ENCODE peak calls at places on chromosomes 4 and X, in four cellular contexts. One of them, this sample, is unnamed.

GRCh38 chrX:123184858-123185251 is 777 bp downstream of the GRIA3 start:
- DNase-seq in HCT116: no peak
- DNase-seq in Peyer's patch: no peak
- DNase-seq in ovary: peak; percentile 19
- DNase-seq in this sample: no peak

GRCh38 chrX:29652484-29652883 is 562.9 kb upstream of the MAGEB2 start:
- DNase-seq in ovary: no peak
- DNase-seq in Peyer's patch: no peak
- DNase-seq in HCT116: no peak
- DNase-seq in this sample: no peak

GRCh38 chrX:44431206-44431605 is 87.7 kb upstream of the EFHC2 start:
- DNase-seq in HCT116: peak; percentile 6
- DNase-seq in Peyer's patch: no peak
- DNase-seq in ovary: no peak
- DNase-seq in this sample: no peak

GRCh38 chr4:121154103-121154515 is 10.0 kb downstream of the TNIP3 start:
- DNase-seq in Peyer's patch: no peak
- DNase-seq in HCT116: no peak
- DNase-seq in ovary: no peak
- DNase-seq in this sample: no peak

GRCh38 chrX:109384569-109385174 is 97.2 kb downstream of the GUCY2F start:
- DNase-seq in Peyer's patch: no peak
- DNase-seq in HCT116: no peak
- DNase-seq in ovary: no peak
- DNase-seq in this sample: no peak

GRCh38 chr4:118682928-118683327 is 2.3 kb upstream of the METTL14 start:
- DNase-seq in Peyer's patch: no peak
- DNase-seq in ovary: no peak
- DNase-seq in HCT116: no peak
- DNase-seq in this sample: no peak

GRCh38 chr4:123553279-123553678 is 156.7 kb downstream of the SPRY1 start:
- DNase-seq in ovary: no peak
- DNase-seq in HCT116: no peak
- DNase-seq in Peyer's patch: no peak
- DNase-seq in this sample: no peak

GRCh38 chr4:83455300-83456183 is at the start of the genes HELQ and MRPS18C:
- DNase-seq in Peyer's patch: peak; percentile 98
- DNase-seq in HCT116: peak; percentile 98
- DNase-seq in ovary: peak; percentile 98
- DNase-seq in this sample: peak; percentile 98

GRCh38 chr4:87045659-87046058 is 110.8 kb downstream of the AFF1 start:
- DNase-seq in ovary: no peak
- DNase-seq in HCT116: no peak
- DNase-seq in Peyer's patch: no peak
- DNase-seq in this sample: no peak

GRCh38 chr4:153541426-153542096 is 75.4 kb downstream of the TMEM131L start:
- DNase-seq in ovary: no peak
- DNase-seq in Peyer's patch: no peak
- DNase-seq in HCT116: no peak
- DNase-seq in this sample: no peak

GRCh38 chrX:42515939-42516338 is 262.0 kb downstream of the PPP1R2C start:
- DNase-seq in HCT116: no peak
- DNase-seq in ovary: no peak
- DNase-seq in Peyer's patch: no peak
- DNase-seq in this sample: no peak

GRCh38 chrX:134735015-134735414 is 76.7 kb upstream of the PLAC1 start:
- DNase-seq in HCT116: no peak
- DNase-seq in Peyer's patch: no peak
- DNase-seq in ovary: no peak
- DNase-seq in this sample: no peak

GRCh38 chr4:86730310-86730709 is 118.9 kb downstream of the SLC10A6 start:
- DNase-seq in HCT116: no peak
- DNase-seq in ovary: no peak
- DNase-seq in Peyer's patch: no peak
- DNase-seq in this sample: no peak

GRCh38 chr4:165502919-165503907 is 124.4 kb downstream of the CPE start:
- DNase-seq in ovary: no peak
- DNase-seq in Peyer's patch: no peak
- DNase-seq in HCT116: peak; percentile 4
- DNase-seq in this sample: no peak

GRCh38 chrX:12011075-12011474 is 127.2 kb upstream of the FRMPD4 start:
- DNase-seq in Peyer's patch: no peak
- DNase-seq in HCT116: no peak
- DNase-seq in ovary: no peak
- DNase-seq in this sample: no peak

GRCh38 chrX:132741706-132742105 is 216.7 kb downstream of the HS6ST2 start:
- DNase-seq in HCT116: no peak
- DNase-seq in Peyer's patch: no peak
- DNase-seq in ovary: no peak
- DNase-seq in this sample: no peak

GRCh38 chr4:37995981-37996770 is 36.0 kb downstream of the PTTG2 start:
- DNase-seq in ovary: no peak
- DNase-seq in HCT116: no peak
- DNase-seq in Peyer's patch: no peak
- DNase-seq in this sample: no peak

GRCh38 chrX:120603707-120604358 is at the start of gene MCTS1:
- DNase-seq in ovary: peak; percentile 78
- DNase-seq in HCT116: peak; percentile 95
- DNase-seq in Peyer's patch: peak; percentile 77
- DNase-seq in this sample: peak; percentile 83

DNA sequence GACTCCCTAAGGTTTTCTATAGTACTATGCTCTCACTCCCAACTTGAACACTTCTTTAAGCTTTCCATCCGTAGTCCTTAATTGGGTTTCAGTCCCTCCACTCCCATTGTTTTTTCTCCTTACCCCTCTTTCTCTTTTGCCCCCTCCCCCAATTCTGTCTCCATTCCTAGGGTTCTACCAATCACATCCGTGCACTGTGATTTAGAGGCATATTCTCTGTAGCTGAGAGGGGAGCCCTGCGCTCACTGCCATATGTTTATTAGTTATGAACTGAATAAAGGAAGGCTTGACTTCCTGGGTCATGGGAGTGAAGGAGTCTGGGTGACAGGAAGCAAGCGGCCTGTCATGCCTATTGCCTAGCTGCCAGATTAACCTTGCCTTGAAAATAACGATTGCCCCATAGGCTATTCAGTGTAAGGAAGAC is 470 bp downstream of the MCTS1 start:
- DNase-seq in HCT116: no peak
- DNase-seq in ovary: no peak
- DNase-seq in Peyer's patch: no peak
- DNase-seq in this sample: peak; percentile 41
- TF ChIP-seq POLR2A in HCT116: no peak
- TF ChIP-seq POLR2A in ovary: no peak
- TF ChIP-seq POLR2A in Peyer's patch: no peak
- TF ChIP-seq POLR2A in this sample: no peak

GRCh38 chr4:5884804-5885203 is 8.1 kb downstream of the CRMP1 start:
- DNase-seq in HCT116: no peak
- DNase-seq in ovary: no peak
- DNase-seq in Peyer's patch: no peak
- DNase-seq in this sample: no peak
- H3K4me3 ChIP-seq in HCT116: no peak overlapping the region
- H3K4me3 ChIP-seq in ovary: no peak overlapping the region
- H3K4me3 ChIP-seq in Peyer's patch: no peak overlapping the region
- H3K4me3 ChIP-seq in this sample: no peak overlapping the region

DNA sequence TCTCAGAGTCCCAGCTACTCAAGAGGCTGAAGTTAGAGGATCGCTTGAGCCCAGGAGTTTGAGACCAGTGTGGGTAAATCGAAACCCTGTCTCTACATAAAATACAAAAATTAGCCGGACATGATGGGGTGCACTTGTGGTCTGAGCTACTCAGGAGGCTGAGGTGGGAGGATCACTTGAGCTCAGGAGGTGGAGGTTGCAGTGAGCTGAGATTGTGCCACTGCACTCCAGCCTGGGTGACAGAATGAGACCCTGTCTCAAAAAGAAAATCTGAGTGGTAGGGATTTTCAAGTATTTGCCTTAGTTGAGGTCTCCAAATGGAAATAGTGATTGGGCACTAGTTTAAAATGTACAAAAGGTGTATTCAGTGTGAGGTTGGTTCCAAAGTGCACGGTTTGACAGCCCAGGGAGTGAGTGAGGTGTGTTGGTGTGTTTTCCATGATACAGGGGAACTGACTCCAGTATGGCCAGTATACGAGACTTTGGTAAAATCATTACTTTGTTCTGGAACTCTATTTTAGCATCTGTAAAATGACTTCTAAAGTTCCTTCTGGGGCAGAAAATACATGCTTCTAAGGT is 13.8 kb downstream of the ADD1 start:
- DNase-seq in ovary: no peak
- DNase-seq in HCT116: no peak
- DNase-seq in Peyer's patch: no peak
- DNase-seq in this sample: no peak
- H3K4me1 ChIP-seq in ovary: peaks cover 31% of the 10 kb centered on the region
- H3K4me1 ChIP-seq in HCT116: peaks cover 26% of the 10 kb centered on the region
- H3K4me1 ChIP-seq in Peyer's patch: peaks cover 28% of the 10 kb centered on the region
- H3K4me1 ChIP-seq in this sample: peaks cover 84% of the 10 kb centered on the region

DNA sequence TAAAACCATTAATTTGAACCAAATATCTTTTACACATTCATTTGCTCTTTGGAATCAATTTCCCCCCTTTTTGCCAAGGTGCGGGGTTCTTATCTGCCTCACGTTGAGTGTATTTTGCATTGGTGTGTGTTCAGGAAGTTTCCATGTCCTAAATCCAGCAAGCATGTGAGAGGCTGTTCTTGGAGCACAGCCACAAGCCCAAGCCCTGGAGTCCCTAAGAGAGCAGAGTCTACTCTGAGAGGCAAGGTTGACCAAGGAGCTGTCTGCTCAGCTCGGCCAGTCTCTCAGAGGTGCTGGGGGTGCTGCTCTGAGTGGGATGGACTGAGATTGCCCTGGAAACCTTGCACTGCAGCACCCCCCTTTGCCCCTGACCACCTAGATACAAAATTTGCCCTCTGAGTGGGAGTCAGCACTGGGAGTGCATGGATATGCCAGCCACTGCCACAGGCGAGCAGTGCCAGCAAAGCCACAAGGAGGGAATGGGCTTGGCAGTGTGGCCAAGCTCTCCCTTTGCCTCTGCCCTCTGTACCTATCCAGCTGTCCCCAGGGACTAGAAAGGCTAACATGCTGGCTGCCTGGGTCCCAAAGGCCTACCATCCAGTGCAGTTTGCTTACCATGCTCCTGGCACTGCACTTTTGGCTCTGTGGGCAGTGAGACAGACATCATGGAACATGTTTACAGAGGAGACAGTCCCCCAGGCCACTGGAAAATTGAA is 20.5 kb upstream of the FAM193A start:
- DNase-seq in HCT116: no peak
- DNase-seq in ovary: peak; percentile 46
- DNase-seq in Peyer's patch: no peak
- DNase-seq in this sample: peak; percentile 29
- TF ChIP-seq POLR2A in HCT116: no peak
- TF ChIP-seq POLR2A in ovary: no peak
- TF ChIP-seq POLR2A in Peyer's patch: no peak
- TF ChIP-seq POLR2A in this sample: no peak

DNA sequence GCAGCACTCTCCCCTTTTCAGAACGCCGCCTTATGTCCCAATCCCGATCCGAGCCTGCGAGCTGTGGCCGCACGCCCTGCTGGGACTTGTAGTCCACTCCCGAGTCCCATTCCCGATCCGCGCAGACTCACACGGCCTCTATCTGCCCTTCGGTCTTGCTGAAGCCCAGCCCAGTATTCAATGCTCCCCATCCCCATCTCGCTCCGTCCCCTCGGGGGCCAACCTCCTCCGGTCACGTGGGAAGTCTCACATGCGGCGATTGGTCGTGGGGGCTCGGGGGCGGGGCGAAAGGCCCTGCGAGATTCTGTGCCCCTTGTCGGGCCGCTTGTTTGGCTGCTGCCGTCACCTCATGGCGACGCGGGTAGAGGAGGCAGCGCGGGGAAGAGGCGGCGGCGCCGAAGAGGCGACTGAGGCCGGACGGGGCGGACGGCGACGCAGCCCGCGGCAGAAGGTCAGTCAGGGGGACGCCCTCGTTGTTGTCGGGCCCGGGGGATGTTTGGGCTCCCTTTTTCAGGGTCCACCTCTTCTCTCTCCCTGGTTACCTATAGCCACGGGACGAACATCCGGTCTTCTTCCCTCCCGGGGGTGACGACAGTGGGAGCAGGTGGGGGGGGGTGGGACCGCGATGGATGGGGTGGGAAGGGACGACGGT is at the start of gene TXLNG:
- DNase-seq in Peyer's patch: peak; percentile 98
- DNase-seq in HCT116: peak; percentile 96
- DNase-seq in ovary: peak; percentile 99
- DNase-seq in this sample: peak; percentile 99
- H3K4me3 ChIP-seq in Peyer's patch: peak within 1 kb of the TSS; percentile 87
- H3K4me3 ChIP-seq in HCT116: peak within 1 kb of the TSS; percentile 63
- H3K4me3 ChIP-seq in ovary: peak within 1 kb of the TSS; percentile 63
- H3K4me3 ChIP-seq in this sample: peak within 1 kb of the TSS; percentile 45

DNA sequence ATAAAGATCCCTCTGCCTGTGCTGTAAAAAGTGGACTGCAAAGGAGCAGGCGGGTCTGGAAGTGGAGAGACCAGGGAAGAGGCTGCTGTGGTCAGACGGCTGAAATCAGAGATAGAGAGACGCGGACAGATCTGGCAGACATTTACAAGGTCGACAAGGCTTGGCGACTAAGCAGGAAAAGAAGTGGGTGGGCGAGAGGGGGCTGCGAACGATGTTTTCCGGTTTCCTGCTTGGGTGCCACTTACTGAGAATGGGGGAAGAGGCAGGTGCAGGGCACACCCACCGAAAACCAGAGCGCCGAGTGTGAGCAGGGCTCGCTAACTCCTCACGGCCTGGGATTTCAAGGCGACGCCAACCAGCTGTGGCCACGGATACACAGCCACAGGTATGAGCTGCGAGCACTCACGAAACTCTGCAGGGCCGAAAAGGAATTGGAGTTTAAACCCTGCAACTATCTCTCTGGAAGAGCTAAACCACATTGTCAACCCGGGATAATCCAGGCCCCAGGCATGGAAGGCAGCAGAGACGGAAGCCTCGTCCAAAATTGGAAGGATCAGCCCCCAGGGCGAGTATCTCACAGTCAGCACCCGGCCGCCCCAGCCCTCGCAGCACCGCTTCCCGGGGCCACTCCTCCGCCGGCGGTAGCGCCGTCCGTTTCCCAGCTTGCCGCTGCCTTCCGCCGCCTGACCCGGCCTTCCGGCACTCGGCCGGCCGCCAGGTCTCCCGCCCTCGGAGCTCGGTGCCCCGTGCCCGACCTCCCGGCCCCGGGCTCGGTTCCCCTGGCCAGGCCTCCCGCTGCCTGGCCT is 824 bp downstream of the CASP3 start:
- DNase-seq in Peyer's patch: peak; percentile 52
- DNase-seq in HCT116: no peak
- DNase-seq in ovary: peak; percentile 60
- DNase-seq in this sample: peak; percentile 74
- H3K4me1 ChIP-seq in Peyer's patch: peaks cover 18% of the 10 kb centered on the region
- H3K4me1 ChIP-seq in HCT116: peaks cover 14% of the 10 kb centered on the region
- H3K4me1 ChIP-seq in ovary: peaks cover 4% of the 10 kb centered on the region
- H3K4me1 ChIP-seq in this sample: peaks cover 37% of the 10 kb centered on the region

DNA sequence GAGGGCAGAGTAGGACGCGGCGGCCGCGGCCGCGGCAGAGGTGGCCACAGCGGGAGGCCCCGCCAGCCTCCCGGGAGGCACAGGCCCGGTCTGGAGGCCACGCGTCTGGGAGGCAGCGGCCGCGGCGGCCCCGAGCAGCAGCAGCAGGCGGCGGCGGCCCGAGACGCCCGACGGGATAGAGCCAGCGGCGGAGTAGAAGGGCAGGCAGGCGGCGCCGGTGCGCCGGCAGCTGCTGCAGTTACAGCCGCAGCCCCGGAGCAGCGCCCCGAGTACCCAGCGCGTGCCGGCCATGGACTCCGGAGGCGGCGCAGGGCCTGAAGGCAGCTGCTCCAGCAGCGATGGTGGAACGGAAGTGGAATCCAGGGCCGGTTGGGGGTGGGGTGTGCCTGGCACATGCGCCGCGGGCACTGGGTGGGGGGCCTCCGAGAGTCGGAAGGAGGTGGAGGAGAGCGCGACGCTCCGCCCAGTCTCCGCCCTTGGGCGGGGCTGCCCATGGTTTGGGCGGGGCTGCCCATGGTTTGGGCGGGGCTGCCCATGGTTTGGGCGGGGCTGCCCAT is at the start of gene GRSF1:
- DNase-seq in Peyer's patch: peak; percentile 91
- DNase-seq in HCT116: peak; percentile 82
- DNase-seq in ovary: peak; percentile 92
- DNase-seq in this sample: peak; percentile 95
- TF ChIP-seq POLR2A in Peyer's patch: peak; percentile 54
- TF ChIP-seq POLR2A in HCT116: peak; percentile 73
- TF ChIP-seq POLR2A in ovary: peak; percentile 59
- TF ChIP-seq POLR2A in this sample: peak; percentile 85

This sample was measured in body of pancreas.